ENCODE peak calls at places on chromosomes 1 and 21, in four cellular contexts. O, I, T and C are unnamed samples.

GRCh38 chr1:225859151-225859550 is 23.0 kb downstream of the TMEM63A start:
- DNase-seq in O (no peak), I (no peak), T (no peak), C (no peak)

GRCh38 chr21:34086887-34087306 is 13.5 kb downstream of the MRPS6 start:
- DNase-seq in O (no peak), I (no peak), T (peak), C (no peak)

GRCh38 chr1:196577386-196577785 is 30.9 kb downstream of the KCNT2 start:
- DNase-seq in O (no peak), I (no peak), T (no peak), C (no peak)

GRCh38 chr21:32359719-32360260 is 33.0 kb downstream of the URB1 start:
- DNase-seq in O (no peak), I (no peak), T (no peak), C (no peak)

GRCh38 chr1:31773861-31774260 is 9.7 kb upstream of the ADGRB2 start:
- DNase-seq in O (no peak), I (no peak), T (no peak), C (no peak)

GRCh38 chr1:221845650-221846371 is 103.9 kb upstream of the DUSP10 start:
- DNase-seq in O (no peak), I (peak), T (peak), C (no peak)

GRCh38 chr1:921011-921837 is 2.5 kb upstream of the SAMD11 start:
- DNase-seq in O (peak), I (peak), T (peak), C (peak)

GRCh38 chr1:95384570-95384969 is 150.6 kb downstream of the RWDD3 start:
- DNase-seq in O (no peak), I (peak), T (no peak), C (no peak)

GRCh38 chr1:119279441-119280415 is 88.9 kb upstream of the HAO2 start:
- DNase-seq in O (no peak), I (no peak), T (no peak), C (no peak)

GRCh38 chr1:28594661-28595411 is 2.8 kb downstream of the RAB42 start:
- DNase-seq in O (no peak), I (peak), T (no peak), C (no peak)

GRCh38 chr1:21492171-21492625 is 17.0 kb upstream of the ALPL start:
- DNase-seq in O (no peak), I (no peak), T (no peak), C (no peak)

GRCh38 chr1:51734899-51735745 is 118.2 kb downstream of the OSBPL9 start:
- DNase-seq in O (no peak), I (no peak), T (no peak), C (no peak)

GRCh38 chr1:154557248-154557938 is 1.1 kb downstream of the UBE2Q1 start:
- DNase-seq in O (no peak), I (no peak), T (no peak), C (no peak)

GRCh38 chr1:115288799-115289198 is 49.2 kb downstream of the NGF start:
- DNase-seq in O (no peak), I (no peak), T (no peak), C (no peak)

GRCh38 chr1:93607814-93608187 is 73.8 kb downstream of the BCAR3 start:
- DNase-seq in O (no peak), I (no peak), T (no peak), C (no peak)

GRCh38 chr21:44996983-44997936 is 57.4 kb downstream of the SLX9 start:
- DNase-seq in O (peak), I (no peak), T (peak), C (no peak)

GRCh38 chr1:50106095-50106761 is 2.5 kb upstream of the ELAVL4 start:
- DNase-seq in O (no peak), I (no peak), T (no peak), C (no peak)

GRCh38 chr1:42318601-42319000 is 16.4 kb downstream of the FOXJ3 start:
- DNase-seq in O (no peak), I (no peak), T (no peak), C (no peak)

GRCh38 chr1:67552336-67552759 is 122.1 kb upstream of the SERBP1 start:
- DNase-seq in O (no peak), I (peak), T (peak), C (no peak)

GRCh38 chr1:213979751-213980605 is 7.8 kb upstream of the PROX1 start:
- DNase-seq in O (peak), I (peak), T (no peak), C (no peak)

GRCh38 chr1:117290855-117291254 is 76.4 kb upstream of the MAN1A2 start:
- DNase-seq in O (no peak), I (no peak), T (no peak), C (no peak)

GRCh38 chr1:113677250-113678158 is 81.8 kb downstream of the PHTF1 start:
- DNase-seq in O (no peak), I (no peak), T (no peak), C (no peak)

GRCh38 chr1:218943371-218943770 is 230.3 kb upstream of the LYPLAL1 start:
- DNase-seq in O (no peak), I (no peak), T (no peak), C (no peak)

GRCh38 chr1:100866041-100866900 is 28.4 kb downstream of the EXTL2 start:
- DNase-seq in O (no peak), I (no peak), T (no peak), C (no peak)

GRCh38 chr21:38831526-38832467 is 26.1 kb downstream of the ETS2 start:
- DNase-seq in O (no peak), I (no peak), T (peak), C (no peak)

GRCh38 chr1:40630488-40631223 is 34.8 kb downstream of the RIMS3 start:
- DNase-seq in O (no peak), I (peak), T (no peak), C (no peak)

GRCh38 chr1:246221390-246222240 is 285.5 kb downstream of the SMYD3 start:
- DNase-seq in O (peak), I (no peak), T (no peak), C (no peak)

GRCh38 chr1:228321895-228322294 is 84.7 kb downstream of the TRIM11 start:
- DNase-seq in O (no peak), I (no peak), T (no peak), C (no peak)

GRCh38 chr1:43796111-43796581 is 88.8 kb downstream of the ST3GAL3 start:
- DNase-seq in O (no peak), I (no peak), T (no peak), C (peak)

GRCh38 chr21:39430457-39430856 is 15.1 kb downstream of the LCA5L start:
- DNase-seq in O (no peak), I (no peak), T (no peak), C (no peak)

GRCh38 chr1:41795205-41795762 is 123.4 kb downstream of the HIVEP3 start:
- DNase-seq in O (no peak), I (no peak), T (no peak), C (no peak)

GRCh38 chr1:47797555-47797954 is 199.6 kb downstream of the TRABD2B start:
- DNase-seq in O (no peak), I (no peak), T (no peak), C (no peak)

GRCh38 chr21:34771512-34772028 is 102.8 kb downstream of the CLIC6 start:
- DNase-seq in O (no peak), I (no peak), T (no peak), C (no peak)

GRCh38 chr1:10815863-10816195 is 19.4 kb upstream of the CASZ1 start:
- DNase-seq in O (peak), I (no peak), T (peak), C (no peak)

GRCh38 chr1:10814954-10815862 is 18.8 kb upstream of the CASZ1 start:
- DNase-seq in O (peak), I (peak), T (peak), C (no peak)

GRCh38 chr1:10816743-10817369 is 20.4 kb upstream of the CASZ1 start:
- DNase-seq in O (no peak), I (no peak), T (peak), C (no peak)

GRCh38 chr1:10814312-10814711 is 17.9 kb upstream of the CASZ1 start:
- DNase-seq in O (peak), I (no peak), T (peak), C (no peak)

DNA sequence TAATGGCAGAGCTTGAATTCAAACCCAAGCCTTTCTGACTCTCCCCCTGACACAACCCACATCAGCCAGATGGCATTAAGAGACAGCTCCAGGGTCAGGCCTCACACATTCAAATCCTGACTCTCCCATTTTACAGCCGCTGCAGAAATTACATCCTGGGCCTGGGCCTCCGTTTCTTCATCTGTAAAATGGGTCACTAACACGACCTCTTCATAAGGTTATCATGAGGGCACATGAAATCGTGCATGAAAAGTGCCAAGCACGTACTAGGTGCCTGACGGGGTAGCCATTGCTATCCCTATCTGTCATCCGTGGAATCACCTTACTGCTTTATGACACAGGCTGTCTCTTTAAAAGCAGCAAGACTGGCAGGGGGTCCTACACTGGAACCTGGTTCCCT is 19.8 kb upstream of the CASZ1 start:
- DNase-seq in O (peak), I (no peak), T (peak), C (no peak)
- H3K27ac ChIP-seq in O (peak), I (no peak), T (no peak), C (no peak)

GRCh38 chr1:230978491-230979388 is at the start of the genes ARV1 and TTC13:
- DNase-seq in O (peak), I (peak), T (peak), C (peak)

GRCh38 chr1:230976825-230977747 is 1.6 kb downstream of the TTC13 start:
- DNase-seq in O (no peak), I (no peak), T (no peak), C (no peak)

GRCh38 chr1:230979389-230979716 is 459 bp downstream of the ARV1 start:
- DNase-seq in O (no peak), I (no peak), T (no peak), C (no peak)

GRCh38 chr1:230977781-230978490 is 725 bp downstream of the TTC13 start:
- DNase-seq in O (peak), I (peak), T (peak), C (peak)

GRCh38 chr1:230976360-230976759 is 2.3 kb downstream of the TTC13 start:
- DNase-seq in O (no peak), I (no peak), T (no peak), C (no peak)
- H3K27ac ChIP-seq in O (no peak), I (no peak), T (no peak), C (no peak)

GRCh38 chr1:200971955-200972711 is 51.4 kb downstream of the KIF21B start:
- DNase-seq in O (peak), I (peak), T (peak), C (peak)
- H3K27ac ChIP-seq in O (no peak), I (no peak), T (no peak), C (no peak)

GRCh38 chr1:6579374-6580118 is at the start of gene ZBTB48:
- DNase-seq in O (peak), I (peak), T (peak), C (peak)

GRCh38 chr1:6580588-6581270 is 935 bp downstream of the ZBTB48 start:
- DNase-seq in O (no peak), I (no peak), T (peak), C (no peak)

GRCh38 chr1:6577831-6578525 is 1.8 kb upstream of the ZBTB48 start:
- DNase-seq in O (no peak), I (no peak), T (no peak), C (no peak)

GRCh38 chr1:6580119-6580587 is 359 bp downstream of the ZBTB48 start:
- DNase-seq in O (no peak), I (no peak), T (no peak), C (no peak)

GRCh38 chr1:6578624-6579373 is 995 bp upstream of the ZBTB48 start:
- DNase-seq in O (peak), I (no peak), T (peak), C (no peak)
- H3K27ac ChIP-seq in O (peak), I (no peak), T (peak), C (peak)

GRCh38 chr1:13701274-13701650 is 1.3 kb downstream of the PRDM2 start:
- DNase-seq in O (no peak), I (no peak), T (no peak), C (no peak)
- H3K27ac ChIP-seq in O (peak), I (no peak), T (peak), C (peak)